ENCODE peak calls at places on chromosome 14, in five cellular contexts. X is GM12878, A is HCT116, Z is K562, W is A549. K is an unnamed sample.

GRCh38 chr14:64159588-64159987 is 134.6 kb downstream of the ESR2 start:
- DNase-seq in X (no peak), A (no peak), Z (no peak), W (no peak), K (no peak)

GRCh38 chr14:71574976-71575375 is 357.3 kb upstream of the RGS6 start:
- DNase-seq in X (no peak), A (no peak), Z (no peak), W (peak; percentile 8), K (no peak)

GRCh38 chr14:102683399-102684275 is 91.2 kb downstream of the RCOR1 start:
- DNase-seq in X (no peak), A (no peak), Z (peak; percentile 50), W (no peak), K (peak; percentile 27)

GRCh38 chr14:104353921-104354701 is 215.7 kb downstream of the KIF26A start:
- DNase-seq in X (no peak), A (no peak), Z (no peak), W (no peak), K (no peak)

GRCh38 chr14:100376751-100377171 is 53.6 kb downstream of the SLC25A47 start:
- DNase-seq in X (no peak), A (no peak), Z (no peak), W (peak; percentile 82), K (no peak)

GRCh38 chr14:49139593-49139992 is 446.6 kb downstream of the RPS29 start:
- DNase-seq in X (no peak), A (no peak), Z (no peak), W (no peak), K (no peak)

GRCh38 chr14:23984891-23985607 is 3.7 kb upstream of the DHRS4L2 start:
- DNase-seq in X (no peak), A (no peak), Z (no peak), W (peak; percentile 10), K (no peak)

GRCh38 chr14:31543969-31544799 is 17.0 kb upstream of the NUBPL start:
- DNase-seq in X (no peak), A (peak; percentile 4), Z (no peak), W (no peak), K (no peak)

GRCh38 chr14:31265701-31266398 is 58.3 kb upstream of the HECTD1 start:
- DNase-seq in X (no peak), A (no peak), Z (no peak), W (no peak), K (no peak)

GRCh38 chr14:95700221-95700976 is 13.5 kb downstream of the TCL1A start:
- DNase-seq in X (no peak), A (no peak), Z (no peak), W (no peak), K (no peak)

GRCh38 chr14:100557658-100558057 is 29.6 kb downstream of the BEGAIN start:
- DNase-seq in X (no peak), A (no peak), Z (no peak), W (no peak), K (no peak)

GRCh38 chr14:102525213-102526143 is 15.9 kb upstream of the ANKRD9 start:
- DNase-seq in X (peak; percentile 27), A (peak; percentile 39), Z (no peak), W (no peak), K (no peak)

GRCh38 chr14:87467578-87467977 is 525.4 kb downstream of the GALC start:
- DNase-seq in X (no peak), A (no peak), Z (no peak), W (no peak), K (no peak)

GRCh38 chr14:22570132-22570949 is 18.7 kb downstream of the DAD1 start:
- DNase-seq in X (peak; percentile 99), A (peak; percentile 79), Z (peak; percentile 74), W (peak; percentile 78), K (peak; percentile 71)

GRCh38 chr14:27243360-27243759 is 645.5 kb upstream of the NOVA1 start:
- DNase-seq in X (no peak), A (no peak), Z (no peak), W (no peak), K (no peak)

GRCh38 chr14:65281991-65282908 is 130.3 kb upstream of the FUT8 start:
- DNase-seq in X (no peak), A (no peak), Z (no peak), W (no peak), K (no peak)

GRCh38 chr14:64760146-64760755 is 56.0 kb downstream of the PLEKHG3 start:
- DNase-seq in X (no peak), A (peak; percentile 24), Z (peak; percentile 69), W (peak; percentile 91), K (peak; percentile 71)

GRCh38 chr14:51539571-51540037 is 112.1 kb upstream of the FRMD6 start:
- DNase-seq in X (no peak), A (no peak), Z (no peak), W (peak; percentile 29), K (no peak)

GRCh38 chr14:53190938-53191337 is 37.8 kb upstream of the DDHD1 start:
- DNase-seq in X (no peak), A (no peak), Z (no peak), W (no peak), K (no peak)

GRCh38 chr14:41280745-41281144 is 325.9 kb upstream of the LRFN5 start:
- DNase-seq in X (no peak), A (no peak), Z (no peak), W (no peak), K (no peak)

GRCh38 chr14:57085801-57086200 is 182.9 kb downstream of the EXOC5 start:
- DNase-seq in X (no peak), A (no peak), Z (no peak), W (no peak), K (peak; percentile 9)

GRCh38 chr14:71324767-71325272 is 417.6 kb downstream of the PCNX1 start:
- DNase-seq in X (peak; percentile 89), A (no peak), Z (no peak), W (no peak), K (no peak)

GRCh38 chr14:77910506-77910905 is 110.6 kb downstream of the ADCK1 start:
- DNase-seq in X (no peak), A (no peak), Z (no peak), W (no peak), K (no peak)

GRCh38 chr14:76964695-76965094 is 63.8 kb downstream of the IRF2BPL start:
- DNase-seq in X (no peak), A (no peak), Z (no peak), W (no peak), K (no peak)

GRCh38 chr14:64501326-64502171 is 2.1 kb downstream of the ZBTB25 start:
- DNase-seq in X (no peak), A (no peak), Z (no peak), W (no peak), K (peak; percentile 58)

GRCh38 chr14:50344116-50344775 is 32.1 kb downstream of the DMAC2L start:
- DNase-seq in X (peak; percentile 74), A (no peak), Z (no peak), W (no peak), K (no peak)

GRCh38 chr14:56046546-56046945 is 71.7 kb upstream of the PELI2 start:
- DNase-seq in X (no peak), A (no peak), Z (no peak), W (no peak), K (no peak)

GRCh38 chr14:94653321-94653720 is 41.1 kb downstream of the SERPINA3 start:
- DNase-seq in X (no peak), A (no peak), Z (no peak), W (no peak), K (no peak)

GRCh38 chr14:99150236-99150635 is 121.8 kb downstream of the BCL11B start:
- DNase-seq in X (no peak), A (no peak), Z (no peak), W (no peak), K (no peak)

GRCh38 chr14:32027255-32027939 is 49.7 kb upstream of the ARHGAP5 start:
- DNase-seq in X (no peak), A (no peak), Z (no peak), W (peak; percentile 32), K (no peak)

GRCh38 chr14:95918466-95918865 is 41.8 kb downstream of the TUNAR start:
- DNase-seq in X (no peak), A (no peak), Z (no peak), W (no peak), K (no peak)

GRCh38 chr14:55133416-55133815 is 4.4 kb downstream of the LGALS3 start:
- DNase-seq in X (no peak), A (peak; percentile 28), Z (peak; percentile 16), W (no peak), K (peak; percentile 63)

GRCh38 chr14:102805454-102805891 is 28.2 kb downstream of the TRAF3 start:
- DNase-seq in X (no peak), A (peak; percentile 68), Z (no peak), W (no peak), K (no peak)

GRCh38 chr14:104130974-104131651 is 7.3 kb upstream of the KIF26A start:
- DNase-seq in X (no peak), A (no peak), Z (no peak), W (peak; percentile 65), K (peak; percentile 87)

GRCh38 chr14:59564356-59564755 is 12.3 kb downstream of the CCDC175 start:
- DNase-seq in X (no peak), A (no peak), Z (no peak), W (no peak), K (no peak)

GRCh38 chr14:92607702-92608429 is 94.3 kb downstream of the RIN3 start:
- DNase-seq in X (no peak), A (no peak), Z (no peak), W (no peak), K (no peak)
- TF ChIP-seq RAD21 in X (no peak), A (no peak), Z (no peak), W (no peak), K (no peak)

DNA sequence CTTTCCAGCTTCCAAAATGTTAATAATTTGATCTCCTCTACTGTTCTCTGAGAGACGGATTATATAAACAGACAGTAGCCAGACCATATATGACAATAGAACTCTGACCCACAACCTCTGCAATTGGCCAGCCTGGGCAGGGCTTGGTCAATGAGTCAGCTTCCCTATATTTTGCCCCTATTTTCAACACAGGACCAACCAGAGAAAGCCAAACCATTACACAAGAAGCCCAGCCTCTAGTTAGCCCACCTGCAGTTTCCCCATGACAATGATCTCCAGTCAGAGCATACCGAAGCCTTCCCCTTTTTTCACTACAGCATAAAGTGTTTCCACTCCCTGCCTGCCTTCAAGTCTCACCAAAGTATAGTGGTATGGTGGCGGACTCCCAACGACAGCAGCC is 7.6 kb upstream of the EXD2 start:
- DNase-seq in X (no peak), A (no peak), Z (no peak), W (no peak), K (no peak)
- TF ChIP-seq RAD21 in X (no peak), A (no peak), Z (no peak), W (no peak), K (no peak)

GRCh38 chr14:33780035-33780434 is 170.8 kb downstream of the EGLN3 start:
- DNase-seq in X (no peak), A (no peak), Z (no peak), W (no peak), K (no peak)

GRCh38 chr14:33774866-33775519 is 175.9 kb downstream of the EGLN3 start:
- DNase-seq in X (no peak), A (no peak), Z (no peak), W (no peak), K (no peak)

GRCh38 chr14:33774161-33774560 is 176.7 kb downstream of the EGLN3 start:
- DNase-seq in X (no peak), A (no peak), Z (no peak), W (no peak), K (no peak)

GRCh38 chr14:33777651-33778050 is 173.2 kb downstream of the EGLN3 start:
- DNase-seq in X (no peak), A (no peak), Z (no peak), W (no peak), K (no peak)

GRCh38 chr14:33776871-33777270 is 174.0 kb downstream of the EGLN3 start:
- DNase-seq in X (no peak), A (no peak), Z (no peak), W (no peak), K (no peak)
- TF ChIP-seq RAD21 in X (no peak), A (no peak), Z (no peak), W (no peak), K (no peak)

GRCh38 chr14:34721129-34721528 is 6.7 kb upstream of the CFL2 start:
- DNase-seq in X (no peak), A (no peak), Z (no peak), W (no peak), K (no peak)
- TF ChIP-seq RAD21 in X (no peak), A (no peak), Z (no peak), W (no peak), K (no peak)

K was measured in SK-N-SH.